ENCODE peak calls at places on chromosome 20, in eight cellular contexts. O, E, N, X, P, R, I and G are unnamed samples.

GRCh38 chr20:63653041-63653973 is at the start of gene STMN3:
- DNase-seq in O (peak), E (peak), N (peak), X (peak), P (peak), R (peak), I (peak), G (peak)

GRCh38 chr20:16158976-16159286 is 414.3 kb downstream of the KIF16B start:
- DNase-seq in O (no peak), E (no peak), N (no peak), X (no peak), P (no peak), R (no peak), I (no peak), G (no peak)

GRCh38 chr20:14219801-14220461 is 117.5 kb downstream of the FLRT3 start:
- DNase-seq in O (peak), E (no peak), N (no peak), X (no peak), P (no peak), R (no peak), I (no peak), G (no peak)

GRCh38 chr20:60583741-60584140 is 625.5 kb downstream of the CDH26 start:
- DNase-seq in O (no peak), E (no peak), N (no peak), X (no peak), P (peak), R (no peak), I (no peak), G (no peak)

GRCh38 chr20:5372371-5372770 is 55.6 kb upstream of the PROKR2 start:
- DNase-seq in O (no peak), E (no peak), N (peak), X (no peak), P (no peak), R (no peak), I (no peak), G (no peak)

GRCh38 chr20:37278966-37279590 is 10.4 kb upstream of the MANBAL start:
- DNase-seq in O (no peak), E (no peak), N (no peak), X (no peak), P (no peak), R (no peak), I (no peak), G (no peak)

GRCh38 chr20:20786428-20786827 is 74.0 kb upstream of the RALGAPA2 start:
- DNase-seq in O (no peak), E (no peak), N (no peak), X (no peak), P (no peak), R (no peak), I (no peak), G (no peak)

GRCh38 chr20:39338977-39339376 is 376.8 kb downstream of the DHX35 start:
- DNase-seq in O (no peak), E (no peak), N (no peak), X (no peak), P (peak), R (no peak), I (no peak), G (no peak)

GRCh38 chr20:61307686-61308085 is 55.6 kb downstream of the CDH4 start:
- DNase-seq in O (no peak), E (no peak), N (no peak), X (no peak), P (no peak), R (no peak), I (no peak), G (no peak)

GRCh38 chr20:57265649-57266250 is 691 bp downstream of the BMP7 start:
- DNase-seq in O (peak), E (no peak), N (no peak), X (peak), P (no peak), R (no peak), I (no peak), G (no peak)

GRCh38 chr20:42274977-42275376 is 656.8 kb upstream of the CHD6 start:
- DNase-seq in O (no peak), E (no peak), N (peak), X (no peak), P (no peak), R (no peak), I (no peak), G (no peak)

GRCh38 chr20:10433014-10433622 is 904 bp downstream of the MKKS start:
- DNase-seq in O (no peak), E (no peak), N (no peak), X (no peak), P (no peak), R (peak), I (no peak), G (no peak)

GRCh38 chr20:59434950-59435349 is 134.5 kb downstream of the EDN3 start:
- DNase-seq in O (no peak), E (no peak), N (no peak), X (no peak), P (peak), R (no peak), I (no peak), G (no peak)
- TF ChIP-seq CTCF in O (no peak), E (no peak), N (no peak), X (no peak), P (no peak), R (no peak), I (no peak), G (no peak)

GRCh38 chr20:49276895-49277785 is 717 bp downstream of the ZNFX1 start:
- DNase-seq in O (peak), E (no peak), N (no peak), X (peak), P (peak), R (peak), I (peak), G (no peak)

GRCh38 chr20:49278817-49279676 is 1.2 kb upstream of the ZNFX1 start:
- DNase-seq in O (no peak), E (no peak), N (no peak), X (peak), P (peak), R (no peak), I (no peak), G (no peak)

GRCh38 chr20:49279677-49280462 is 2.0 kb upstream of the ZNFX1 start:
- DNase-seq in O (no peak), E (no peak), N (no peak), X (no peak), P (peak), R (no peak), I (no peak), G (no peak)

GRCh38 chr20:49277786-49278035 is 146 bp downstream of the ZNFX1 start:
- DNase-seq in O (no peak), E (no peak), N (no peak), X (no peak), P (no peak), R (no peak), I (no peak), G (no peak)

GRCh38 chr20:49278036-49278816 is at the start of gene ZNFX1:
- DNase-seq in O (peak), E (peak), N (peak), X (peak), P (peak), R (peak), I (peak), G (peak)
- TF ChIP-seq CTCF in O (no peak), E (no peak), N (no peak), X (no peak), P (peak), R (peak), I (no peak), G (no peak)

DNA sequence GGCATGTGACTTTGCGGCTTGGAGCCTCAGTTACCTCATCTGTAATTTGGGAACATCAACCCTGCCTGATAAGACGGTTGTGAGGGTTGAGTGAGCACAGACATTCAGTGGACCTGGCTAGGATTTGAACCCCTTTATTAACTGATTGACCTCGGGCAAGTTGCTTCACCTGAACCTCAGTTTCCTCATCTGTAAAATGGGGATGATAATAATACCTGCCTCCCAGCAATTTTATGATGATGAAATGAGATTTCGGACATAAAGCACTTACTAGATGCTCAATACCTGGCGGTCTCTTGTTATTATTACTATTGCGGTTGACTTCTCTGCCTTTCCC is 51.5 kb downstream of the CEBPB start:
- DNase-seq in O (no peak), E (no peak), N (no peak), X (no peak), P (no peak), R (no peak), I (no peak), G (no peak)
- TF ChIP-seq CTCF in O (no peak), E (no peak), N (no peak), X (no peak), P (no peak), R (no peak), I (no peak), G (no peak)

GRCh38 chr20:41245086-41245707 is 72.3 kb downstream of the ZHX3 start:
- DNase-seq in O (peak), E (no peak), N (no peak), X (no peak), P (no peak), R (no peak), I (no peak), G (no peak)
- TF ChIP-seq CTCF in O (no peak), E (no peak), N (peak), X (no peak), P (no peak), R (peak), I (no peak), G (peak)

GRCh38 chr20:52160805-52161204 is 30.8 kb downstream of the ZFP64 start:
- DNase-seq in O (no peak), E (no peak), N (no peak), X (no peak), P (no peak), R (no peak), I (no peak), G (no peak)

GRCh38 chr20:52154575-52154974 is 37.0 kb downstream of the ZFP64 start:
- DNase-seq in O (no peak), E (no peak), N (no peak), X (no peak), P (no peak), R (no peak), I (no peak), G (no peak)

GRCh38 chr20:52160049-52160448 is 31.5 kb downstream of the ZFP64 start:
- DNase-seq in O (no peak), E (no peak), N (no peak), X (no peak), P (no peak), R (no peak), I (no peak), G (no peak)
- TF ChIP-seq CTCF in O (no peak), E (no peak), N (no peak), X (no peak), P (no peak), R (no peak), I (no peak), G (no peak)

DNA sequence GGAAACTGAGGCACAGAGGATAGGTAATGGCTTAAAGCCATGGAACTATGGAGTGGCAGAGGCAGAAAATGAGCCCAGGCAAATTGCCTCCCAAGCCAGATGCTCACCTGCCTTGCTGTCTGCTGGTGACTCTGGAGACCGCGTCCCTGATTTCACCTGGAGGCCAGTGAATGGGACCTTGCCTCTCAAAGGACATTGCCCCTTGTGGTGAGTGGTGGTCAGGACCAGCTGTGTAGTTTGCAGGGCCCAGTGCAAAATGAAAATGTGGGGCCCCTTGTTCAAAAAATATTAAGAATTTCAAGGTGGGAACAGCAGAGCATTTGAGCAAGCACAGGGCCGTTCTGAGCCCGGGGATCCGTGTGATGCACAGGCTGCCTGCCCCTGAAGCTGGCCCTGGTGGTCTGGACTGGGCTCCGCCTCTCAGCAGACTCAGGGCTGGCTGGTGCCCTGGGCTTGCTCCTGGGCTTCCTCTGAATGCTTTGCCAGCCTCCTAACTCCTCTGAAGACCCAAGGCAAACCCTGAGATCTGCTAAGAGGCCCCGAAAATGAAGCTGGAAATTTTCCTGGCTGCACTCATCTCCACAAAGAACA is 19.8 kb upstream of the KCNG1 start:
- DNase-seq in O (peak), E (no peak), N (no peak), X (no peak), P (no peak), R (no peak), I (no peak), G (no peak)
- TF ChIP-seq CTCF in O (peak), E (peak), N (no peak), X (peak), P (peak), R (no peak), I (no peak), G (peak)

DNA sequence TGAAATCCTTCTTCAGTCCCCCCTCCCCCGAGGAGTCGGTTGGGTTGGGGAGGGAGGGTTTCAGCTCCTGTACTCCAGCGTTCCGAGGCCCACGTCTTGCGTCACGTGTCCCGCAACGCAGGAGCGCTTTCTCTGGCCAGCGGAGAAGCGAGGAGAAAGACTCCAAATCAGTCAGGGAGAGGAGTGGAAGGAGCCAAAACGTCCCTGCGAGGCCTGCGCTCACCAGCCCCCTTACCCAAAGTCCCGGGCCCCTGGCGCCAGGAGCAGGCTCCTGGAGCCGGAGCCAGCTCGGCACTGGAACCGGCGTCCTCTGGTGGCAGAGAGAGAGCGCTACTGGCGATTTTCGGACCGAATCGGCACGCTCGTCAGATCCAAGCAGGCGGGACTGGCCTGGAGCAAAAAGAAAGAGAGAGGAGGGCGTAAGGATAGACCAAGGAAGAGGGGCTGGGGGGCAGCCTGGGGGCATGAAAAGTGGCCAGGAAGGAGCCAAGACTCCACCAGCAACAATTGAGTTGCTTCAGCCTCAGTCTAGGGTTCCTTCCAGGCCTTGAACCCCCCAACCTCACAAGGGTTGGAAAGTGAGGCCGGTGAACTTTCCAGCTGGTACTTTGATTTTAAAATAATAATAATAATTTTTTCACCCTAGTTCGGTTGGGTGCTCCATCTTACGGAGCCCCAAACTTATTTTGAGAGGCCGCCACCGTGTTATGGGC is at the start of gene GNAS:
- DNase-seq in O (peak), E (no peak), N (no peak), X (peak), P (peak), R (peak), I (no peak), G (no peak)
- TF ChIP-seq CTCF in O (peak), E (peak), N (peak), X (peak), P (peak), R (peak), I (peak), G (peak)

GRCh38 chr20:23112595-23112994 is 26.5 kb upstream of the CD93 start:
- DNase-seq in O (no peak), E (no peak), N (no peak), X (no peak), P (no peak), R (no peak), I (no peak), G (no peak)
- TF ChIP-seq CTCF in O (no peak), E (no peak), N (no peak), X (no peak), P (no peak), R (no peak), I (no peak), G (no peak)

GRCh38 chr20:12837646-12838045 is 171.1 kb upstream of the SPTLC3 start:
- DNase-seq in O (no peak), E (no peak), N (no peak), X (no peak), P (no peak), R (no peak), I (no peak), G (no peak)

GRCh38 chr20:12833861-12834260 is 174.9 kb upstream of the SPTLC3 start:
- DNase-seq in O (no peak), E (no peak), N (no peak), X (no peak), P (no peak), R (no peak), I (no peak), G (no peak)

GRCh38 chr20:12835999-12836398 is 172.8 kb upstream of the SPTLC3 start:
- DNase-seq in O (no peak), E (no peak), N (no peak), X (no peak), P (no peak), R (no peak), I (no peak), G (no peak)

GRCh38 chr20:12838261-12838866 is 170.4 kb upstream of the SPTLC3 start:
- DNase-seq in O (peak), E (no peak), N (no peak), X (no peak), P (peak), R (no peak), I (no peak), G (no peak)
- TF ChIP-seq CTCF in O (peak), E (no peak), N (peak), X (no peak), P (peak), R (peak), I (no peak), G (peak)